ENCODE peak calls at places on chromosomes 7 and 10, in nine cellular contexts. I is Kasumi-1; L is effector CD4-positive, alpha-beta T cell; J is Panc1; P is A172; G is AG10803; V is mucosa of gallbladder; B is fibroblast of mammary gland; K is effector memory CD4-positive, alpha-beta T cell. Y is an unnamed sample.
A peak's percentile ranks its signal among the peaks of the same experiment; 100 is the strongest.

GRCh38 chr7:3260425-3260762 is 40.7 kb upstream of the SDK1 start:
- DNase-seq in V (no peak), K (no peak), G (peak; percentile 33), P (peak; percentile 62), B (peak; percentile 69), L (no peak), J (no peak), I (no peak), Y (no peak)

GRCh38 chr10:10891437-10891836 is 126.2 kb upstream of the CELF2 start:
- DNase-seq in B (peak; percentile 88), I (no peak), L (no peak), J (no peak), V (no peak), K (no peak), G (peak; percentile 74), P (no peak), Y (no peak)

GRCh38 chr7:19621740-19622139 is 87.1 kb downstream of the POLR1F start:
- DNase-seq in V (no peak), J (peak; percentile 17), I (no peak), G (no peak), P (peak; percentile 48), K (no peak), L (no peak), B (peak; percentile 70), Y (peak; percentile 14)

GRCh38 chr10:127679642-127680255 is 57.2 kb upstream of the FOXI2 start:
- DNase-seq in V (no peak), J (no peak), G (no peak), P (no peak), K (no peak), I (peak; percentile 29), L (no peak), B (no peak), Y (no peak)

GRCh38 chr7:131109011-131109756 is 218.5 kb upstream of the MKLN1 start:
- DNase-seq in V (no peak), G (peak; percentile 68), J (no peak), L (no peak), I (no peak), P (no peak), K (no peak), B (peak; percentile 77), Y (peak; percentile 33)

GRCh38 chr10:100697070-100697469 is 48.3 kb upstream of the PAX2 start:
- DNase-seq in B (peak; percentile 63), J (peak; percentile 24), K (no peak), V (peak; percentile 12), I (no peak), G (peak; percentile 29), P (peak; percentile 93), L (no peak), Y (peak; percentile 81)

GRCh38 chr7:30335763-30336487 is 51.5 kb downstream of the ZNRF2 start:
- DNase-seq in V (no peak), I (no peak), P (no peak), J (no peak), K (no peak), L (no peak), G (no peak), B (no peak), Y (no peak)

GRCh38 chr10:113947138-113948011 is 92.9 kb downstream of the NHLRC2 start:
- DNase-seq in K (no peak), P (peak; percentile 89), G (no peak), B (no peak), L (no peak), J (no peak), I (no peak), V (peak; percentile 63), Y (peak; percentile 55)

GRCh38 chr10:71435571-71436267 is 39.0 kb downstream of the CDH23 start:
- DNase-seq in J (no peak), P (no peak), I (no peak), G (peak; percentile 6), V (no peak), B (peak; percentile 5), L (no peak), K (no peak), Y (no peak)

GRCh38 chr10:77835669-77836086 is 90.9 kb downstream of the DLG5 start:
- DNase-seq in B (no peak), K (no peak), G (no peak), P (no peak), V (no peak), I (peak; percentile 27), J (no peak), L (no peak), Y (no peak)

GRCh38 chr10:132458595-132459251 is 61.7 kb downstream of the PWWP2B start:
- DNase-seq in K (peak; percentile 34), I (no peak), L (peak; percentile 64), V (peak; percentile 58), G (peak; percentile 23), B (no peak), P (no peak), J (no peak), Y (no peak)

GRCh38 chr10:93180402-93181040 is 106.8 kb downstream of the CYP26A1 start:
- DNase-seq in G (peak; percentile 87), K (no peak), V (peak; percentile 36), J (no peak), B (peak; percentile 72), I (no peak), P (peak; percentile 19), L (no peak), Y (no peak)

GRCh38 chr10:123236122-123236521 is 81.9 kb downstream of the BUB3 start:
- DNase-seq in I (no peak), J (no peak), G (peak; percentile 0), V (no peak), P (no peak), L (no peak), K (no peak), B (no peak), Y (no peak)

GRCh38 chr10:59134302-59134701 is 42.1 kb upstream of the PHYHIPL start:
- DNase-seq in J (no peak), B (no peak), I (no peak), G (no peak), P (no peak), V (no peak), L (no peak), K (no peak), Y (no peak)

GRCh38 chr7:147279951-147280350 is 1163.3 kb downstream of the CNTNAP2 start:
- DNase-seq in L (no peak), I (no peak), K (no peak), G (no peak), V (no peak), B (no peak), J (peak; percentile 2), P (no peak), Y (no peak)

GRCh38 chr7:83541187-83541960 is 107.6 kb downstream of the SEMA3E start:
- DNase-seq in P (no peak), J (no peak), L (no peak), V (no peak), B (no peak), I (no peak), G (no peak), K (no peak), Y (no peak)

GRCh38 chr10:72340510-72340895 is 14.2 kb downstream of the DNAJB12 start:
- DNase-seq in L (peak; percentile 71), V (no peak), B (peak; percentile 54), K (peak; percentile 61), G (no peak), P (no peak), I (peak; percentile 82), J (no peak), Y (no peak)

GRCh38 chr10:71750124-71750841 is 23.0 kb downstream of the VSIR start:
- DNase-seq in B (no peak), J (no peak), P (no peak), V (no peak), L (no peak), K (no peak), I (peak; percentile 68), G (no peak), Y (no peak)

GRCh38 chr7:50531928-50532327 is 33.3 kb downstream of the DDC start:
- DNase-seq in J (no peak), B (peak; percentile 85), L (no peak), V (no peak), P (no peak), G (no peak), I (no peak), K (no peak), Y (no peak)

GRCh38 chr10:31961675-31962074 is 33.0 kb upstream of the ARHGAP12 start:
- DNase-seq in J (no peak), B (peak; percentile 57), V (no peak), G (peak; percentile 67), P (peak; percentile 56), L (no peak), K (no peak), I (peak; percentile 99), Y (peak; percentile 28)

GRCh38 chr10:58661336-58661735 is 148.7 kb downstream of the BICC1 start:
- DNase-seq in K (no peak), P (no peak), L (no peak), I (no peak), J (no peak), B (peak; percentile 82), G (peak; percentile 68), V (no peak), Y (no peak)

GRCh38 chr10:69501657-69502056 is 50.4 kb downstream of the TSPAN15 start:
- DNase-seq in L (no peak), J (no peak), I (no peak), K (no peak), G (no peak), P (no peak), V (no peak), B (no peak), Y (no peak)

GRCh38 chr7:17474724-17475344 is 176.4 kb downstream of the AHR start:
- DNase-seq in L (no peak), V (no peak), K (no peak), J (no peak), B (no peak), P (peak; percentile 11), G (no peak), I (peak; percentile 1), Y (peak; percentile 2)